ENCODE peak calls at places on chromosomes 11 and 22, in six cellular contexts. W is left ventricle myocardium inferior, C is endodermal cell, U is astrocyte of the cerebellum, Z is HFF-Myc, P is right atrium auricular region. E is an unnamed sample.
A peak's percentile ranks its signal among the peaks of the same experiment; 100 is the strongest.

GRCh38 chr11:128424271-128424709 is 163.1 kb downstream of the ETS1 start:
- DNase-seq in W (peak; percentile 67), C (peak; percentile 57), U (no peak), Z (no peak), P (peak; percentile 83), E (no peak)

GRCh38 chr11:130188047-130188446 is 28.5 kb downstream of the ST14 start:
- DNase-seq in W (no peak), C (no peak), U (no peak), Z (no peak), P (no peak), E (no peak)

GRCh38 chr11:134224710-134225662 is 515 bp downstream of the VPS26B start:
- DNase-seq in W (peak; percentile 70), C (peak; percentile 69), U (no peak), Z (no peak), P (peak; percentile 74), E (peak; percentile 20)

GRCh38 chr11:14234446-14234845 is 124.5 kb downstream of the RRAS2 start:
- DNase-seq in W (peak; percentile 23), C (no peak), U (no peak), Z (no peak), P (no peak), E (no peak)

GRCh38 chr11:61362542-61362875 is 335 bp downstream of the TMEM138 start:
- DNase-seq in W (no peak), C (no peak), U (no peak), Z (no peak), P (no peak), E (no peak)

GRCh38 chr11:90775573-90776165 is 552.8 kb upstream of the CHORDC1 start:
- DNase-seq in W (no peak), C (no peak), U (no peak), Z (no peak), P (no peak), E (no peak)

GRCh38 chr11:78414321-78415051 is 3.1 kb downstream of the GAB2 start:
- DNase-seq in W (no peak), C (no peak), U (no peak), Z (no peak), P (no peak), E (no peak)

GRCh38 chr22:33389927-33390326 is 331.7 kb upstream of the SYN3 start:
- DNase-seq in W (no peak), C (no peak), U (peak; percentile 67), Z (no peak), P (no peak), E (peak; percentile 89)

GRCh38 chr22:42967933-42968332 is 47.0 kb downstream of the PACSIN2 start:
- DNase-seq in W (peak; percentile 69), C (peak; percentile 39), U (no peak), Z (no peak), P (peak; percentile 73), E (no peak)

GRCh38 chr11:111882202-111882601 is 2.9 kb downstream of the CFAP68 start:
- DNase-seq in W (no peak), C (no peak), U (no peak), Z (no peak), P (no peak), E (no peak)

GRCh38 chr11:73978576-73979086 is 4.0 kb downstream of the UCP2 start:
- DNase-seq in W (no peak), C (no peak), U (no peak), Z (no peak), P (no peak), E (no peak)

GRCh38 chr11:99371257-99371656 is 350.5 kb downstream of the CNTN5 start:
- DNase-seq in W (no peak), C (no peak), U (no peak), Z (no peak), P (no peak), E (no peak)

GRCh38 chr11:120334894-120335462 is 1.2 kb upstream of the ARHGEF12 start:
- DNase-seq in W (no peak), C (peak; percentile 77), U (peak; percentile 81), Z (peak; percentile 85), P (peak; percentile 77), E (peak; percentile 79)

GRCh38 chr11:70651036-70651435 is 252.7 kb downstream of the CTTN start:
- DNase-seq in W (no peak), C (no peak), U (no peak), Z (no peak), P (no peak), E (no peak)

GRCh38 chr11:3049430-3050243 is 7.6 kb downstream of the CARS1 start:
- DNase-seq in W (peak; percentile 55), C (no peak), U (peak; percentile 84), Z (peak; percentile 87), P (peak; percentile 85), E (peak; percentile 87)
- H3K4me3 ChIP-seq in W (no peak overlapping the region), C (no peak overlapping the region), U (no peak overlapping the region), Z (peak overlapping the region; percentile 20), P (no peak overlapping the region), E (no peak overlapping the region)

GRCh38 chr11:8784936-8785335 is 102.3 kb downstream of the RPL27A start:
- DNase-seq in W (no peak), C (no peak), U (no peak), Z (no peak), P (no peak), E (no peak)

GRCh38 chr11:8785457-8785856 is 102.9 kb downstream of the RPL27A start:
- DNase-seq in W (no peak), C (peak; percentile 33), U (no peak), Z (no peak), P (no peak), E (no peak)

GRCh38 chr11:8787372-8787771 is 104.8 kb downstream of the RPL27A start:
- DNase-seq in W (no peak), C (peak; percentile 46), U (no peak), Z (no peak), P (no peak), E (no peak)

GRCh38 chr11:8786933-8787332 is 104.3 kb downstream of the RPL27A start:
- DNase-seq in W (no peak), C (no peak), U (no peak), Z (no peak), P (no peak), E (no peak)

GRCh38 chr11:8785998-8786397 is 103.4 kb downstream of the RPL27A start:
- DNase-seq in W (no peak), C (no peak), U (no peak), Z (no peak), P (no peak), E (no peak)
- H3K4me3 ChIP-seq in W (no peak overlapping the region), C (no peak overlapping the region), U (no peak overlapping the region), Z (no peak overlapping the region), P (no peak overlapping the region), E (no peak overlapping the region)

DNA sequence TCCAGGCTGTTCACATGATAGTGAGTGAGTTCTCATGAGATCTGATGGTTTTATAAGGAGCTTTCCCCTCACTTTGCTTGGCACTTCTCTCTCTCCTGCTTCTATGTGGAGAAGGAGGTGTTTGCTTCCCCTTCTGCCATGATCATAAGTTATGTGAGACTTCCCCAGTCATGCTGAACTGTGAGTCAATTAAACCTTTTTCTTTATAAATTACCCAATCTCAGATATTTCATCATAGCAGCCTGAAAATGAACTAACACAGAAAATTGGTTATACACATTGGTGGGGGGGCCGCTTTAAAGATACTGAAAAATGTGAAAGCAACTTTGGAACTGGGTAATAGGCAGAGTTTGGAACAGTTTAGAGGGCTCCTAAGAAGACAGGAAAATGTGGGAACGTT is 741.1 kb upstream of the LUZP2 start:
- DNase-seq in W (no peak), C (no peak), U (no peak), Z (no peak), P (no peak), E (no peak)
- H3K4me3 ChIP-seq in W (no peak overlapping the region), C (no peak overlapping the region), U (no peak overlapping the region), Z (no peak overlapping the region), P (no peak overlapping the region), E (no peak overlapping the region)

DNA sequence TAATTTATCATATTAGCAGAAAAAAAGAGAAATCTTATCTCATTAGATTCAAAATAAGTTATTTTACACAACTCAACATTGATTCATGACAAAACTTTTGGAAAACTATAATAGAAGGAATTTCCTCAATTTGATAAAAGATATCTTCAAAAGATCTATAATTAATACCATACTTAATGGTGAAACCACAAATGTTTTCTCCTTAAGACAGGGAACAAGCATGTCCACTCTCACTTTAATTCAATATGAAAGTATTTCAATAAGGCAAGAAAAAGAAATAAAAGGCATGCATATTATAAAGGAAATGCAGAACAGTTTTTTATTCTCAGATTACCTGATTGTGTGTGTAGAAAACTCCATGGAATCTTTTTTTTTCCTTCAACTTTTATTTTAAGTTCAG is 23.6 kb downstream of the MTNR1B start:
- DNase-seq in W (no peak), C (no peak), U (no peak), Z (no peak), P (no peak), E (no peak)
- H3K4me3 ChIP-seq in W (no peak overlapping the region), C (peak overlapping the region; percentile 37), U (no peak overlapping the region), Z (no peak overlapping the region), P (no peak overlapping the region), E (no peak overlapping the region)

GRCh38 chr22:25970996-25971811 is 198.1 kb upstream of the SEZ6L start:
- DNase-seq in W (no peak), C (peak; percentile 87), U (no peak), Z (no peak), P (no peak), E (no peak)
- H3K4me3 ChIP-seq in W (no peak overlapping the region), C (no peak overlapping the region), U (no peak overlapping the region), Z (no peak overlapping the region), P (no peak overlapping the region), E (no peak overlapping the region)

GRCh38 chr22:50396751-50397370 is 53.7 kb downstream of the PPP6R2 start:
- DNase-seq in W (no peak), C (peak; percentile 58), U (no peak), Z (no peak), P (no peak), E (no peak)
- H3K4me3 ChIP-seq in W (no peak overlapping the region), C (peak overlapping the region; percentile 53), U (no peak overlapping the region), Z (no peak overlapping the region), P (no peak overlapping the region), E (no peak overlapping the region)

GRCh38 chr22:34804588-34804987 is 261.4 kb upstream of the ISX start:
- DNase-seq in W (no peak), C (peak; percentile 74), U (no peak), Z (no peak), P (no peak), E (no peak)

GRCh38 chr22:34798605-34799004 is 267.4 kb upstream of the ISX start:
- DNase-seq in W (no peak), C (no peak), U (no peak), Z (no peak), P (no peak), E (no peak)

GRCh38 chr22:34800265-34800664 is 265.7 kb upstream of the ISX start:
- DNase-seq in W (no peak), C (no peak), U (peak; percentile 29), Z (no peak), P (no peak), E (no peak)

DNA sequence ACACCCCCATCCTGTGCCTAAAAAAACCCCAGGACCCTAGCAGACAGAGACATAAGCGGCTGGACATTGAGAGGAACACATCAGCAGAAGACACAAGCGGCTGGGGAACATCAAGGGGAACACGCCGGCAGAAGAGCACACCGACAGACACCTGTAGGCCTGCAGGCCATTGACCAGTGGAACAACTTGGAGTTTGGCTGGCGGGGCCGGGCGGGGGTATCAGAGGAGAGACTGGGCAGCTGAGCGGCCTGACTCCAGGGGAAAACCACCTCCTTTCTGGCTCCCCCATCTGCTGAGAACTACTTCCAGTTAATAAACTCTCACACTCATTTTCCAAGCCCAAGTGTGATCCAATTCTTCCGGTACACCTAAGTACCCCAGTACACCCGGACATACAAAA is 264.7 kb upstream of the ISX start:
- DNase-seq in W (no peak), C (no peak), U (no peak), Z (no peak), P (no peak), E (no peak)
- H3K4me3 ChIP-seq in W (no peak overlapping the region), C (no peak overlapping the region), U (no peak overlapping the region), Z (no peak overlapping the region), P (no peak overlapping the region), E (no peak overlapping the region)

E was measured in SJSA1.